ENCODE peak calls at places on chromosomes 11 and 22, in seven cellular contexts. J is left ventricle myocardium inferior; N is neural progenitor cell; U is K562; S is GM12878; V is brain microvascular endothelial cell; B is CD8-positive, alpha-beta T cell. Y is an unnamed sample.

GRCh38 chr11:25535462-25535861 is 796.5 kb upstream of the ANO3 start:
- DNase-seq in J (no peak), N (no peak), B (no peak), S (no peak), U (no peak), V (no peak), Y (no peak)

GRCh38 chr22:24230911-24231656 is 13.8 kb downstream of the GGT5 start:
- DNase-seq in S (no peak), V (no peak), N (peak), B (peak), J (peak), U (peak), Y (peak)

GRCh38 chr11:28110839-28111235 is 2.6 kb downstream of the METTL15 start:
- DNase-seq in U (no peak), N (no peak), J (no peak), S (no peak), B (no peak), V (no peak), Y (peak)

GRCh38 chr11:20363149-20363499 is 390 bp upstream of the HTATIP2 start:
- DNase-seq in U (no peak), S (no peak), V (no peak), J (no peak), N (no peak), B (no peak), Y (no peak)

GRCh38 chr11:73313652-73314051 is 5.6 kb downstream of the ARHGEF17 start:
- DNase-seq in N (no peak), S (no peak), B (no peak), U (no peak), J (no peak), V (no peak), Y (no peak)

GRCh38 chr22:43201486-43202219 is 14.7 kb upstream of the TTLL12 start:
- DNase-seq in V (no peak), U (no peak), N (no peak), S (no peak), B (no peak), J (no peak), Y (no peak)

GRCh38 chr22:21867528-21868266 is at the start of gene MAPK1:
- DNase-seq in J (peak), N (peak), V (peak), S (peak), U (peak), B (peak), Y (peak)

GRCh38 chr22:31329453-31330215 is 16.5 kb downstream of the PATZ1 start:
- DNase-seq in B (no peak), V (no peak), N (no peak), J (no peak), S (no peak), U (no peak), Y (peak)

GRCh38 chr22:26050079-26050478 is 119.2 kb upstream of the SEZ6L start:
- DNase-seq in B (no peak), J (no peak), N (no peak), V (no peak), S (no peak), U (no peak), Y (no peak)

GRCh38 chr22:48893288-48894063 is 934.2 kb downstream of the BRD1 start:
- DNase-seq in B (no peak), N (no peak), S (no peak), V (no peak), U (no peak), J (no peak), Y (no peak)

GRCh38 chr11:79708319-79708928 is 267.6 kb upstream of the TENM4 start:
- DNase-seq in B (no peak), S (peak), N (peak), J (no peak), V (peak), U (no peak), Y (peak)

GRCh38 chr11:79702303-79702702 is 261.5 kb upstream of the TENM4 start:
- DNase-seq in U (no peak), S (no peak), B (no peak), N (no peak), V (no peak), J (no peak), Y (no peak)

GRCh38 chr11:79705648-79706047 is 264.8 kb upstream of the TENM4 start:
- DNase-seq in N (no peak), J (no peak), V (no peak), S (no peak), U (no peak), B (no peak), Y (no peak)
- H3K4me3 ChIP-seq in N (no peak), J (no peak), V (no peak), S (no peak), U (no peak), B (no peak), Y (no peak)

GRCh38 chr11:763549-764321 is 13.6 kb downstream of the GATD1 start:
- DNase-seq in B (no peak), S (no peak), V (no peak), J (no peak), U (no peak), N (no peak), Y (no peak)

GRCh38 chr11:764322-765024 is 12.8 kb downstream of the GATD1 start:
- DNase-seq in V (no peak), N (no peak), B (no peak), U (no peak), J (no peak), S (no peak), Y (no peak)

GRCh38 chr11:763073-763463 is 14.2 kb downstream of the GATD1 start:
- DNase-seq in U (peak), S (no peak), J (no peak), V (no peak), N (no peak), B (no peak), Y (no peak)

GRCh38 chr11:761526-762108 is 14.4 kb downstream of the TALDO1 start:
- DNase-seq in S (no peak), N (no peak), V (no peak), B (no peak), J (no peak), U (no peak), Y (no peak)

GRCh38 chr11:762421-763072 is 14.7 kb downstream of the GATD1 start:
- DNase-seq in J (no peak), V (peak), B (no peak), U (peak), S (no peak), N (no peak), Y (no peak)
- H3K27ac ChIP-seq in J (no peak), V (peak), B (no peak), U (peak), S (no peak), N (no peak), Y (no peak)

GRCh38 chr11:104898685-104899013 is 389 bp upstream of the CASP12 start:
- DNase-seq in S (no peak), J (no peak), U (no peak), V (no peak), N (no peak), B (no peak), Y (no peak)

GRCh38 chr11:104895619-104896018 is 2.6 kb downstream of the CASP12 start:
- DNase-seq in B (no peak), S (no peak), J (no peak), U (no peak), N (no peak), V (no peak), Y (no peak)

GRCh38 chr11:104893876-104894275 is 4.4 kb downstream of the CASP12 start:
- DNase-seq in B (no peak), U (no peak), V (no peak), N (no peak), S (no peak), J (no peak), Y (no peak)

GRCh38 chr11:104899226-104899625 is 966 bp upstream of the CASP12 start:
- DNase-seq in S (no peak), J (no peak), U (no peak), N (peak), V (no peak), B (no peak), Y (no peak)

GRCh38 chr11:104897891-104898684 is at the start of gene CASP12:
- DNase-seq in N (no peak), S (no peak), U (no peak), B (no peak), V (peak), J (no peak), Y (no peak)
- H3K4me3 ChIP-seq in N (no peak), S (no peak), U (no peak), B (no peak), V (no peak), J (peak), Y (no peak)

GRCh38 chr22:44698531-44699421 is 3.2 kb upstream of the PRR5 start:
- DNase-seq in V (peak), U (no peak), J (no peak), S (no peak), B (no peak), N (peak), Y (peak)
- H3K27ac ChIP-seq in V (peak), U (no peak), J (peak), S (no peak), B (no peak), N (peak), Y (peak)

GRCh38 chr11:122308286-122308685 is 192.3 kb upstream of the BLID start:
- DNase-seq in S (no peak), U (no peak), J (no peak), B (no peak), V (no peak), N (no peak), Y (no peak)

GRCh38 chr11:122307480-122308085 is 191.6 kb upstream of the BLID start:
- DNase-seq in N (no peak), B (no peak), U (no peak), J (no peak), V (no peak), S (no peak), Y (no peak)

GRCh38 chr11:122306776-122307479 is 190.9 kb upstream of the BLID start:
- DNase-seq in B (no peak), J (no peak), N (no peak), V (no peak), U (no peak), S (no peak), Y (no peak)

GRCh38 chr11:122310701-122311100 is 194.7 kb upstream of the BLID start:
- DNase-seq in J (no peak), B (no peak), V (no peak), U (no peak), N (no peak), S (no peak), Y (no peak)

DNA sequence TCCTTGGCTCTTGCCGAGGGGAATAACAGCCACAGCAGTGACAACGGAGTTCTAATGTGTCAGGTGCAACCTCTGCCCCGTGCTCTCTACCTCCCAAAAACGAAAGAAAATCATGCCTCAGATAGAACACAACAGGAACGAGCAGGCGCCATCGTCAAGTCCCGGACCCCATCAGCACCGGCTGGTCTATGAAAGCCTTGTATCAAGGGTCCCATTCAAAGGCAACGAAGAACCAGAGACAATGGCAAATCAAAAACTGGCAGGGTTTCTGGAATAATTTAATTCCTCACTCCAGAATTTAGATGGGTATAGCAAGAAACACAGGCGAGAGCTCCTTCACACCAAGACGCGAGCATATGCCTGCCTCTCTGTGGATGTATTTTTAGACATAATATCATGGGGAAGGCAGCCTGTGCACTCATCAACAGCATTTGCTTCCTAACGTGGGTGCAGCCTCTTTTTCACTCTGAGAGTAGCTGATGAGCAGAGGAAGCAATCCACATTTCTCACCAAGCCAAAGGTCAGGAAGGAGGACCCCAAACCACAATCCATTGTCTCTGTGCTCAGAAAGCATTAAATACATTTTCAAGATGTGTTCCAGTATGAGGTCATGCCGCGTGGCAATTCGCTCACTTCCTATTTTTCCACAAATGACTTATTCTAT is 193.4 kb upstream of the BLID start:
- DNase-seq in V (no peak), J (no peak), N (no peak), B (no peak), U (no peak), S (no peak), Y (peak)
- H3K4me3 ChIP-seq in V (no peak), J (peak), N (no peak), B (no peak), U (no peak), S (no peak), Y (peak)

DNA sequence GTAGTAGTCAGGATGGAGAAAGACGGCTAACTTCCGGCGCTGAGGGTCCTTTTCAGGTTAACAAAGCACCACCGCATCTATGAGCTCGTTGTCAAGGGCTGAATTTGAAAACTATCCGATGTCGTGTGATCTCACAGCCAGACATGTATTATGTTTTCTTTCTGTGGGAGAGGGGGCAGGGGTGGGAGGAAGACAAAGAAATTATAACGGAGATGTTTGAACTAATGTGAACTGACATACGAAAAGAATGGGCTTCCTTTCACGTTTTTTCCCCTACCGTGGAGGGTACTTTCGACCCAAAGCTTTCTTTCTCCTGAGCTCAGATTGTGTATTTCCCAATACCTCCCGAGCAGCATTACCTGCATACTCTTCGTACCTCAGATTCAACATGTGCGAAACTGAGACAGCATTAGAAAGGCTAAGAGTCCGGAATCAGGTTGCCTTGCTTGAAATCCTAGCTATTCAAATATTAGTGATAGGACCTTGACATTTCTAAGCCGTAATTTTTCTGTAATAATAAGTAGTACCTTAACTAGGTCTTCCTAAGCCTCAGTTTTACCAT is 696 bp upstream of the PAK1 start:
- DNase-seq in S (no peak), N (no peak), B (no peak), J (no peak), V (no peak), U (no peak), Y (no peak)
- H3K27ac ChIP-seq in S (no peak), N (peak), B (peak), J (no peak), V (no peak), U (peak), Y (no peak)

Y was measured in SJCRH30.